ENCODE peak calls at places on chromosomes 4 and X, in six cellular contexts. H, U, G, S, M and X are unnamed samples.

GRCh38 chrX:52553995-52554642 is 37.3 kb upstream of the XAGE1B start:
- DNase-seq in U (no peak), M (no peak), G (no peak), H (no peak), S (no peak), X (no peak)

GRCh38 chr4:3342182-3342854 is 49.5 kb downstream of the RGS12 start:
- DNase-seq in S (no peak), U (no peak), G (no peak), M (no peak), H (peak), X (no peak)

GRCh38 chr4:38003102-38003501 is 42.9 kb downstream of the PTTG2 start:
- DNase-seq in M (no peak), U (no peak), G (no peak), S (no peak), H (no peak), X (no peak)

GRCh38 chr4:139988863-139989765 is 164.9 kb downstream of the MAML3 start:
- DNase-seq in G (no peak), M (peak), U (peak), H (peak), S (no peak), X (peak)

GRCh38 chr4:166981847-166982246 is 252.4 kb downstream of the SPOCK3 start:
- DNase-seq in M (no peak), S (no peak), H (no peak), U (no peak), G (no peak), X (no peak)

GRCh38 chr4:43337707-43338106 is 445.2 kb downstream of the GRXCR1 start:
- DNase-seq in S (no peak), U (no peak), G (no peak), M (no peak), H (peak), X (no peak)

GRCh38 chr4:58561170-58561569 is 1451.0 kb upstream of the IGFBP7 start:
- DNase-seq in S (no peak), U (no peak), H (no peak), M (no peak), G (no peak), X (no peak)

GRCh38 chrX:49155900-49156837 is 6.4 kb upstream of the MAGIX start:
- DNase-seq in S (peak), G (peak), H (peak), M (peak), U (peak), X (peak)

GRCh38 chr4:188016754-188017153 is 21.2 kb downstream of the ZFP42 start:
- DNase-seq in S (no peak), H (no peak), G (no peak), U (no peak), M (no peak), X (no peak)

GRCh38 chrX:103685396-103685795 is 1.1 kb downstream of the MORF4L2 start:
- DNase-seq in S (no peak), U (no peak), H (no peak), G (no peak), M (no peak), X (no peak)

GRCh38 chr4:139734875-139735380 is 69.3 kb downstream of the MGST2 start:
- DNase-seq in M (peak), G (no peak), S (peak), U (peak), H (peak), X (peak)

GRCh38 chr4:17092990-17093880 is 194.8 kb upstream of the LDB2 start:
- DNase-seq in M (no peak), U (no peak), S (no peak), G (no peak), H (no peak), X (no peak)

GRCh38 chr4:10111067-10111801 is 5.4 kb downstream of the WDR1 start:
- DNase-seq in H (no peak), G (no peak), M (no peak), U (no peak), S (no peak), X (no peak)
- TF ChIP-seq POLR2A in H (no peak), G (no peak), M (no peak), U (no peak), S (no peak), X (no peak)

GRCh38 chr4:1192091-1192492 is 19.7 kb upstream of the SPON2 start:
- DNase-seq in M (peak), G (no peak), S (peak), H (peak), U (peak), X (peak)
- H3K4me3 ChIP-seq in M (no peak), G (peak), S (no peak), H (no peak), U (no peak), X (no peak)

GRCh38 chr4:102620697-102621497 is 119.7 kb downstream of the NFKB1 start:
- DNase-seq in G (no peak), U (no peak), S (no peak), H (peak), M (peak), X (no peak)
- TF ChIP-seq CTCF in G (peak), U (peak), S (no peak), H (peak), M (peak), X (no peak)

DNA sequence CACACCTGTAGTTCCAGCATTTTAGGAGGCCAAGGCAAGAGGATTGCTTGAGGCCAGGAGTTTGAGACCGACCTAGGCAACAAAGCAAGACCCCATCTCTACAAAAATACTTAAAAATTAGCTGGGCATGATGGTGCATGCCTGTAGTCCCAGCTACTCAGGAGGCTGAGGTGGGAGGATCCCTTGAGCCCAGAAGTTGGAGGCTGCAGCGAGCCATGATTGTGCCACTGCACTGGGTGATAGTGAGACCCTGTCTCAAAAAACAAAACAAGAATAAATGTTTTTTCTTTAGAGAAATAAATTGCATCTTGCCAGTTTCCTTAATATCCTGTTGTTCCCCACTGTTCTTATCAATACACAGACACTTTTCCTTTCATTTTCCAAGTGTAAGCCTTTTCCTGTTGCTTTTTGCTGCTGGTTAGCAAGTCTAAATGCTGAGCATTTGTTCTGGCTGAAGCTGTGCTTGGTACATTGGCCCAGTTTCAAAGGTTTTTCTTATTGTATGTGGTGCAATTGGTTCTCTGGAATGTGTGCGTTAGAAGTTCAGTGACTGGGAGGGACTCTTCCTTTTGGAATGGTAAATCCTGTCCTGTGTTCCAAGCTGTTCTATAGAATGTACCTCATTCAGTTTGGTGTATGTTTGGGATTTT is 98.2 kb downstream of the AFF1 start:
- DNase-seq in H (peak), G (no peak), M (no peak), U (no peak), S (no peak), X (no peak)
- TF ChIP-seq POLR2A in H (no peak), G (no peak), M (no peak), U (no peak), S (no peak), X (no peak)

GRCh38 chr4:185774076-185774731 is 37.8 kb downstream of the SORBS2 start:
- DNase-seq in M (peak), H (no peak), U (no peak), S (no peak), G (no peak), X (no peak)

GRCh38 chr4:185773419-185773818 is 38.6 kb downstream of the SORBS2 start:
- DNase-seq in G (no peak), U (no peak), H (no peak), M (peak), S (no peak), X (no peak)

GRCh38 chr4:185772391-185773093 is 39.5 kb downstream of the SORBS2 start:
- DNase-seq in S (no peak), M (peak), G (no peak), U (no peak), H (no peak), X (no peak)

GRCh38 chr4:185775792-185776555 is 36.0 kb downstream of the SORBS2 start:
- DNase-seq in H (peak), G (no peak), M (no peak), S (no peak), U (no peak), X (no peak)

DNA sequence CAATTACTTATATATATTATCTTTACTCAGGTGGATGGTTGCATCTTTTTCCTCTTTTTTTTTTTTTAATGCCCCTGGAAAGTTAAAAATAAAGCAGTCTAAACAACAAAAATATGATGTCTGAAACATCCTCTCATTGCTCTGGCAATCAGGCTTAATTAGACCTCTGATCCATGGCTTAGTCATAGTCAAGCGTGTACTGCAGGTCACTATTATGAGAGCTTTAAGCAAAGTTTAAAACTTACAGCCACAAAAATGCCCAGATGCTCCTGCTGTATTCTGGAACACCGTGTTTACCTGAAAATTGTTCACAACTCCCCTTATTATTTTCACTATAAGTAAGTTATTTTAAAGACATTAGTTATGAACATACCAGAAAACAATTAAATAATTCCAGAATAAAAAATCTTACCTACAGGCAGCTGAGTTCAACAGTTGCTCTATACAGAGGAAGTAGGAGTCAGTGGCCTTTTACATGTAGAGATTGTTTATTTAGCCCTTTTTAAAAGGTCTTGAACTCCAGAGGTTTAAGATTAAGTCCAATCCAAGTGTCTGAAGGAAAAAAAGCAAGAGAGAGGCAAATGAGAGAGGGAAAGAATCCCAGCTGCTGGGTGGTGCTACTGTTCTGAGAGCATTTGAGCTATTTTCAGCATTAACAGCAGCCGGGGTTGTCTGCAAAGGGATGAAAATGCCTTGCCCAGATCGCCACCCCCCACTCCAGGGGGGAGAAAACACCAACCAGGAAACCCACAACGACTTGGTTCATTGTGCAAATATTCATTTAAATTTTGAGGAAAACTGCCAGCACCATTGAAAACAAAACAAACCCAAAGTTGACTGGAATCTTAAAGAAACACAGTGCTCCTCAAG is 36.9 kb downstream of the SORBS2 start:
- DNase-seq in S (no peak), U (no peak), H (peak), M (peak), G (no peak), X (no peak)
- H3K4me3 ChIP-seq in S (no peak), U (no peak), H (no peak), M (peak), G (peak), X (no peak)

DNA sequence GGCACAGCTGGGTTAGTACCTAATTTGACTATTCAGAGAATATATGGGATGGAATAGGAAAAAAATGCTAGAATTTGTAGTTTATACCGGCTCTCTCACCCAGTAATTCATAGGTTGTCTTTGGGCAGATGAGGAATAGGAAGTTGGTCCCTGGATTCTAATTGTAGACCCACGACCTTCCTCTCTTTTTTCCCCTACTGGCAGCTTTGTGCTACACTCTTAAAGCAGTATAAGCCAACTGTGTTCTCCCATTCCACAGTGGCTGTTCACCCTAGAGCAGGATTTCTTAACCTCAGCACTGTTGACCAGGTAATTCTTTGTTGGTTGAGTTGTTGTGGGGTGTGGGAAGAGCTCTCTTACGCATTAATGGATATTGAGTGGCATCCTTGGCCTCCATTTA is 92.9 kb downstream of the FNIP2 start:
- DNase-seq in H (no peak), S (no peak), M (no peak), G (no peak), U (no peak), X (no peak)
- TF ChIP-seq CTCF in H (no peak), S (no peak), M (no peak), G (no peak), U (no peak), X (no peak)

GRCh38 chrX:38799995-38800394 is 1.3 kb upstream of the MID1IP1 start:
- DNase-seq in U (no peak), S (no peak), H (no peak), G (no peak), M (peak), X (no peak)

GRCh38 chrX:38803609-38804480 is 2.6 kb downstream of the MID1IP1 start:
- DNase-seq in U (peak), G (peak), M (peak), H (peak), S (peak), X (peak)

GRCh38 chrX:38798956-38799355 is 2.3 kb upstream of the MID1IP1 start:
- DNase-seq in G (no peak), S (no peak), U (no peak), M (no peak), H (peak), X (no peak)

GRCh38 chrX:38803286-38803608 is 2.0 kb downstream of the MID1IP1 start:
- DNase-seq in H (no peak), U (no peak), S (no peak), G (no peak), M (no peak), X (no peak)

GRCh38 chrX:38800981-38801845 is at the start of gene MID1IP1:
- DNase-seq in U (peak), S (peak), H (peak), M (peak), G (peak), X (peak)
- TF ChIP-seq POLR2A in U (peak), S (no peak), H (peak), M (peak), G (no peak), X (no peak)